ENCODE peak calls at places on chromosome 17, in nine cellular contexts. C, E, J, A, I, B, W, Y and V are unnamed samples.

GRCh38 chr17:58330997-58331814 is 2.6 kb upstream of the TSPOAP1 start:
- DNase-seq in C (peak; percentile 59), E (peak; percentile 28), J (peak; percentile 20), A (no peak), I (no peak), B (peak; percentile 47), W (peak; percentile 86), Y (no peak), V (no peak)

GRCh38 chr17:78144146-78144719 is 2.0 kb upstream of the C17orf99 start:
- DNase-seq in C (peak; percentile 93), E (peak; percentile 96), J (peak; percentile 73), A (peak; percentile 84), I (peak; percentile 76), B (peak; percentile 54), W (no peak), Y (no peak), V (peak; percentile 90)

GRCh38 chr17:73546770-73547345 is 97.4 kb downstream of the SDK2 start:
- DNase-seq in C (peak; percentile 55), E (no peak), J (peak; percentile 85), A (no peak), I (no peak), B (peak; percentile 91), W (peak; percentile 60), Y (peak; percentile 84), V (no peak)

GRCh38 chr17:76532072-76532651 is 5.3 kb downstream of the CYGB start:
- DNase-seq in C (no peak), E (no peak), J (no peak), A (no peak), I (no peak), B (no peak), W (no peak), Y (no peak), V (no peak)

GRCh38 chr17:11940904-11941303 is 56.4 kb downstream of the ZNF18 start:
- DNase-seq in C (no peak), E (no peak), J (no peak), A (no peak), I (no peak), B (peak; percentile 63), W (no peak), Y (no peak), V (no peak)

GRCh38 chr17:13474073-13474800 is 127.5 kb downstream of the HS3ST3A1 start:
- DNase-seq in C (no peak), E (no peak), J (no peak), A (no peak), I (no peak), B (no peak), W (no peak), Y (no peak), V (no peak)

GRCh38 chr17:73430848-73431247 is 119.0 kb upstream of the CDC42EP4 start:
- DNase-seq in C (peak; percentile 43), E (no peak), J (no peak), A (no peak), I (no peak), B (no peak), W (no peak), Y (no peak), V (no peak)

GRCh38 chr17:18156171-18156975 is 27.3 kb upstream of the ALKBH5 start:
- DNase-seq in C (no peak), E (no peak), J (no peak), A (no peak), I (no peak), B (no peak), W (no peak), Y (no peak), V (no peak)

GRCh38 chr17:77354420-77354720 is 213.6 kb downstream of the SEC14L1 start:
- DNase-seq in C (no peak), E (no peak), J (no peak), A (no peak), I (no peak), B (peak; percentile 54), W (peak; percentile 44), Y (no peak), V (no peak)

GRCh38 chr17:1617620-1618174 is 10.9 kb downstream of the SLC43A2 start:
- DNase-seq in C (peak; percentile 43), E (peak; percentile 56), J (no peak), A (no peak), I (no peak), B (no peak), W (no peak), Y (no peak), V (no peak)

GRCh38 chr17:79948918-79949645 is 86.6 kb downstream of the TBC1D16 start:
- DNase-seq in C (no peak), E (peak; percentile 38), J (peak; percentile 40), A (peak; percentile 32), I (no peak), B (peak; percentile 82), W (no peak), Y (peak; percentile 4), V (no peak)

GRCh38 chr17:16906670-16907069 is 65.2 kb downstream of the TNFRSF13B start:
- DNase-seq in C (no peak), E (no peak), J (no peak), A (no peak), I (no peak), B (no peak), W (no peak), Y (no peak), V (no peak)

GRCh38 chr17:30292490-30292858 is 730 bp upstream of the BLMH start:
- DNase-seq in C (no peak), E (no peak), J (no peak), A (no peak), I (no peak), B (no peak), W (no peak), Y (no peak), V (no peak)

GRCh38 chr17:81842725-81843504 is 8.1 kb upstream of the PPP1R27 start:
- DNase-seq in C (peak; percentile 70), E (peak; percentile 73), J (no peak), A (peak; percentile 86), I (no peak), B (no peak), W (no peak), Y (no peak), V (no peak)

GRCh38 chr17:3222505-3222904 is 15.0 kb downstream of the OR1A1 start:
- DNase-seq in C (no peak), E (no peak), J (no peak), A (no peak), I (no peak), B (no peak), W (no peak), Y (no peak), V (no peak)

GRCh38 chr17:1705004-1705403 is 5.2 kb downstream of the TLCD2 start:
- DNase-seq in C (no peak), E (no peak), J (no peak), A (peak; percentile 20), I (no peak), B (no peak), W (no peak), Y (no peak), V (no peak)

GRCh38 chr17:57557363-57557762 is 187.7 kb downstream of the CCDC182 start:
- DNase-seq in C (no peak), E (no peak), J (no peak), A (no peak), I (no peak), B (no peak), W (no peak), Y (no peak), V (no peak)

GRCh38 chr17:45906927-45907622 is 12.7 kb downstream of the MAPT start:
- DNase-seq in C (no peak), E (no peak), J (no peak), A (no peak), I (no peak), B (no peak), W (no peak), Y (no peak), V (no peak)

GRCh38 chr17:28763804-28764266 is 20.0 kb downstream of the TRAF4 start:
- DNase-seq in C (peak; percentile 86), E (no peak), J (peak; percentile 78), A (peak; percentile 74), I (peak; percentile 85), B (peak; percentile 92), W (peak; percentile 84), Y (peak; percentile 69), V (peak; percentile 83)

GRCh38 chr17:48470388-48471034 is 40.5 kb upstream of the SKAP1 start:
- DNase-seq in C (no peak), E (no peak), J (no peak), A (no peak), I (no peak), B (no peak), W (no peak), Y (no peak), V (no peak)
- TF ChIP-seq CTCF in C (no peak), E (no peak), J (peak; percentile 48), A (no peak), I (no peak), B (peak; percentile 17), W (no peak), Y (no peak), V (no peak)

GRCh38 chr17:39196191-39196819 is 1.2 kb downstream of the CACNB1 start:
- DNase-seq in C (no peak), E (no peak), J (no peak), A (peak; percentile 88), I (no peak), B (no peak), W (no peak), Y (no peak), V (no peak)
- H3K27ac ChIP-seq in C (no peak overlapping the region), E (no peak overlapping the region), J (no peak overlapping the region), A (peak overlapping the region; percentile 97), I (peak overlapping the region; percentile 78), B (no peak overlapping the region), W (no peak overlapping the region), Y (no peak overlapping the region), V (no peak overlapping the region)

DNA sequence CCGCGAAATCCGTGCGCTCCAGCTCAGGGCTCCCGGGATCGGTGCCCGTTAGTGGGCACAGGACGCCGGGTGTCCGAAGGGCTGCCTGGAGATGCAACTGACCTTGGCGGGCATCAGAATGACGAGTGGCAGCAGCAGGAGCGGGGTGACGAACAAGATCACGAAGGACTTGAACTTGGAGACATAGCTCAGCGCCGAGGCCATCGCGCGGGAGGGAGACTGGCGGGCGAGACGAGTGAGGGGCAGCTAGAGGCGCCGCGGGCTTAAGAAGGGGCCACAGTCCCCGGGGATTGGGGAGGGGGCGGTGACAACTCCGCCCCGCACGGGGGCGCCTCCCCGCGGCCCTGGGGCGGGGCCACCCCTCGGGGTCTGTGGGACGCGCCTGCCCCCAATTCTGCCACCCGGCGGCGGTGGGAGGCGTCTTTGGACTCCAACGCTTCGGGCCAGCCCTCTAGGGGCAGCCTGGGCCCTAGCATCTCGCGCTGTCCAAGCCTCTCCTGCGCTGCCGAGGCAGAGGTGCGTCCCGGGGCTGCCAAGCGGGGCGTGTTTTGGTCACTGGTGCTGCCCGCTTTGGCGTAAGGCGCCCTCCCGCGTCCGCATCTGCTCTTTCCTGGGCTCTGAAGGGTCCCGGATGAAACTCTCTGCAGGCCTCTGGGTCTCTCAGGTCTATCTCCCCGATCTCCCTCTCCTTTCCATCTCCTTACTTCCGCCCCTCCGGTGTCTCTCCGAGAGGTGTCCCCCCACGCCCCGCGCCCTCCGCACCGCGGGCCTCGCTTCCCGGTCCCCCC is at the start of gene SLC13A5:
- DNase-seq in C (peak; percentile 10), E (peak; percentile 71), J (peak; percentile 32), A (no peak), I (no peak), B (peak; percentile 97), W (peak; percentile 46), Y (peak; percentile 83), V (peak; percentile 33)
- TF ChIP-seq CTCF in C (no peak), E (peak; percentile 9), J (peak; percentile 33), A (peak; percentile 23), I (no peak), B (peak; percentile 83), W (no peak), Y (peak; percentile 74), V (peak; percentile 22)

GRCh38 chr17:36949461-36949927 is 740 bp downstream of the AATF start:
- DNase-seq in C (no peak), E (no peak), J (no peak), A (no peak), I (no peak), B (no peak), W (no peak), Y (no peak), V (no peak)
- H3K27ac ChIP-seq in C (peak overlapping the region; percentile 91), E (peak overlapping the region; percentile 23), J (peak overlapping the region; percentile 82), A (peak overlapping the region; percentile 90), I (peak overlapping the region; percentile 84), B (peak overlapping the region; percentile 75), W (peak overlapping the region; percentile 88), Y (peak overlapping the region; percentile 58), V (peak overlapping the region; percentile 88)